ENCODE peak calls at places on chromosome 19, in ten cellular contexts. W, S, B, J, E, C, N, R, G and Z are unnamed samples.
A peak's percentile ranks its signal among the peaks of the same experiment; 100 is the strongest.

GRCh38 chr19:32750441-32751055 is 31.0 kb downstream of the TDRD12 start:
- DNase-seq in N (no peak), W (no peak), E (no peak), B (no peak), C (no peak), G (no peak), R (no peak), J (no peak), S (no peak), Z (peak; percentile 44)

GRCh38 chr19:47819841-47820244 is 1.9 kb upstream of the CRX start:
- DNase-seq in G (peak; percentile 89), R (no peak), C (no peak), B (no peak), N (no peak), E (no peak), J (peak; percentile 92), W (peak; percentile 92), S (no peak), Z (no peak)

GRCh38 chr19:48321372-48321621 is 4.1 kb upstream of the EMP3 start:
- DNase-seq in C (peak; percentile 92), J (peak; percentile 99), E (peak; percentile 100), S (peak; percentile 90), G (peak; percentile 93), R (peak; percentile 97), W (peak; percentile 100), N (peak; percentile 75), B (peak; percentile 94), Z (peak; percentile 98)

GRCh38 chr19:32309711-32310390 is 35.6 kb upstream of the ZNF507 start:
- DNase-seq in N (no peak), S (no peak), G (no peak), W (no peak), C (no peak), E (no peak), B (peak; percentile 35), R (no peak), J (no peak), Z (no peak)

GRCh38 chr19:1213391-1214286 is 8.1 kb downstream of the STK11 start:
- DNase-seq in S (peak; percentile 96), W (no peak), N (peak; percentile 31), J (no peak), R (no peak), B (peak; percentile 71), E (peak; percentile 78), G (no peak), C (no peak), Z (no peak)

GRCh38 chr19:15159251-15159650 is 41.5 kb downstream of the NOTCH3 start:
- DNase-seq in N (peak; percentile 24), S (no peak), C (peak; percentile 16), R (peak; percentile 20), W (no peak), J (peak; percentile 74), G (no peak), E (no peak), B (peak; percentile 57), Z (peak; percentile 82)

GRCh38 chr19:55306712-55307111 is 18.4 kb downstream of the TMEM150B start:
- DNase-seq in E (no peak), B (no peak), C (no peak), W (no peak), G (no peak), J (no peak), S (no peak), R (no peak), N (no peak), Z (no peak)

GRCh38 chr19:6710273-6711077 is 10.0 kb downstream of the C3 start:
- DNase-seq in W (peak; percentile 78), G (no peak), E (no peak), S (no peak), C (peak; percentile 40), R (no peak), B (no peak), J (peak; percentile 57), N (no peak), Z (no peak)

GRCh38 chr19:11485245-11485837 is 4.5 kb upstream of the ELAVL3 start:
- DNase-seq in J (no peak), G (no peak), N (no peak), C (no peak), E (no peak), B (no peak), R (no peak), W (no peak), S (no peak), Z (no peak)

GRCh38 chr19:50184196-50184595 is 19.2 kb upstream of the MYH14 start:
- DNase-seq in J (no peak), E (no peak), N (no peak), C (peak; percentile 29), R (no peak), S (no peak), W (no peak), G (no peak), B (no peak), Z (no peak)

GRCh38 chr19:53131732-53132131 is 978 bp downstream of the ZNF415 start:
- DNase-seq in C (no peak), E (no peak), N (no peak), R (no peak), G (no peak), J (no peak), S (no peak), B (peak; percentile 16), W (no peak), Z (no peak)

GRCh38 chr19:50772408-50773311 is 2.4 kb downstream of the GPR32 start:
- DNase-seq in J (no peak), E (no peak), W (no peak), C (peak; percentile 39), R (peak; percentile 29), B (peak; percentile 39), G (no peak), N (no peak), S (peak; percentile 21), Z (peak; percentile 80)

GRCh38 chr19:6849876-6850275 is 37.5 kb upstream of the ADGRE1 start:
- DNase-seq in E (no peak), S (peak; percentile 19), J (no peak), W (no peak), N (no peak), R (peak; percentile 97), B (no peak), G (no peak), C (no peak), Z (no peak)

GRCh38 chr19:40376286-40376862 is 13.6 kb downstream of the HIPK4 start:
- DNase-seq in B (no peak), N (no peak), C (no peak), E (no peak), J (no peak), W (no peak), R (no peak), S (no peak), G (no peak), Z (no peak)

GRCh38 chr19:20660473-20660872 is 898 bp downstream of the ZNF626 start:
- DNase-seq in E (no peak), B (no peak), S (peak; percentile 20), R (no peak), N (peak; percentile 19), J (peak; percentile 51), W (peak; percentile 63), G (no peak), C (no peak), Z (no peak)

GRCh38 chr19:18659281-18660050 is 22.6 kb downstream of the KLHL26 start:
- DNase-seq in N (no peak), R (no peak), G (no peak), C (no peak), W (peak; percentile 42), J (no peak), B (peak; percentile 38), S (no peak), E (no peak), Z (peak; percentile 70)

DNA sequence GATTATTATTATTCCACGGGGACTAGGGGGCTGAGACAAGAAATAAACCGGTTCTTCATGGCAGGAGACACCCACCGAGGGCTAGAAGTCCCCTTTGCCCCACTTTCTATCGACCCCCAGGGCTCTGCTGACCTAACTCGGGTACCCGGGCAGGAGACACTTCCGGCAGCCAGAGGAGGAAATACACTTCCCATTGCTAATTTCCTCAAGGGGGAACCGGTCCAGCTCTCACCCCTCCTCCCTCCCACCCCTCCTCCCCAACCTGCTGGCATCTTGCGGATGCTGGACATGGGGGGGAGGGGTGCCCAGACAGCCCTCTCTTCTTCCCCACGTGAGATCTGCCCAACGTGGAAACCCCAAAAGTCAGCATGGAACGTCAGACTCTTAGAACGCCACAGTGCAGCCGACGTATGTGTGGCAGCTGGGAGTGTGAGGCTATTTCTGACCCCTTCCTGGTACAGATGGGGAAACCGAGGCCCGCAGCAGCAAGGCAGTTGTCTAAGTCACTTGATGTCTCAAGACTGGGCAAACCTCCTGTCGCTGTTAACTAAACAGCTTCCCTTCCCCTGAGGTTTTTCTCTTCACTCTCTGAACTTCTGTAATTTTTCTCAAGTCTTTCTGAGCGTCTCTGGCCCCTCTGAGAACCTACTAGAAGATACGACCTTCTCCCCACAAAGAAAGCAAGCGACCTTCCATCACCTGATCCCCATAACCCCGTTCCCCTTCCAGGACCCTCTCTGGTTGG is 3.6 kb downstream of the GPR4 start:
- DNase-seq in B (peak; percentile 46), N (no peak), C (peak; percentile 13), E (no peak), J (no peak), S (peak; percentile 63), R (no peak), W (no peak), G (no peak), Z (peak; percentile 66)
- H3K9ac ChIP-seq in B (peak overlapping the region; percentile 5), N (no peak overlapping the region), C (no peak overlapping the region), E (no peak overlapping the region), J (peak overlapping the region; percentile 38), S (peak overlapping the region; percentile 74), R (no peak overlapping the region), W (no peak overlapping the region), G (no peak overlapping the region), Z (peak overlapping the region; percentile 63)

GRCh38 chr19:14146789-14147216 is 10.4 kb upstream of the ASF1B start:
- DNase-seq in N (peak; percentile 53), R (no peak), J (no peak), W (no peak), S (no peak), C (peak; percentile 16), G (no peak), E (no peak), B (peak; percentile 96), Z (no peak)
- H3K4me1 ChIP-seq in N (peaks cover 8% of the 10 kb centered on the region), R (peaks cover 12% of the 10 kb centered on the region), J (no peaks in the 10 kb centered on the region), W (no peaks in the 10 kb centered on the region), S (peaks cover 24% of the 10 kb centered on the region), C (no peaks in the 10 kb centered on the region), G (peaks cover 13% of the 10 kb centered on the region), E (peaks cover 6% of the 10 kb centered on the region), B (peaks cover 31% of the 10 kb centered on the region), Z (no peaks in the 10 kb centered on the region)

DNA sequence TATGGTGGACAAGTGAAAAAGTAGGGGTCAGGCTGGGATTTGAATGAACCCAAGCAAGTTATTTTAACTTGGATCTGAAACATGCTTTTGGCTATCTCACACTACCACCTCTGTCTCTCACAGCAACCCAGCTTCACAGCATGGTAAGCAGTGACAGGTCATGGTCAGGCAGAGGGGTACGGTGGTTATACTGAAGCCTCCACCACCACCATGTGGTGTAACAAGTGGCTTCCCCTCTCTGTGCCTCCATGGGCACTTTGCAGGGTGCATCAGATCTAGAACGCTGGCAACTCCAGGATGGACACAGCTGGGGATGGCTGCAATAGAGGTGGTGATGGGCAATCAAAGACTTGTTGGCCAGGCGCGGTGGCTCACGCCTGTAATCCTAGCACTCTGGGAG is 739 bp upstream of the TMEM145 start:
- DNase-seq in R (no peak), N (no peak), W (no peak), E (no peak), C (no peak), B (no peak), S (no peak), G (no peak), J (no peak), Z (no peak)
- H3K27ac ChIP-seq in R (no peak overlapping the region), N (no peak overlapping the region), W (no peak overlapping the region), E (no peak overlapping the region), C (no peak overlapping the region), B (no peak overlapping the region), S (no peak overlapping the region), G (no peak overlapping the region), J (no peak overlapping the region), Z (no peak overlapping the region)

GRCh38 chr19:3482507-3483225 is 575 bp downstream of the SMIM44 start:
- DNase-seq in J (no peak), N (no peak), S (no peak), R (no peak), E (peak; percentile 76), B (peak; percentile 55), W (peak; percentile 45), C (peak; percentile 24), G (no peak), Z (no peak)
- H3K9ac ChIP-seq in J (no peak overlapping the region), N (no peak overlapping the region), S (no peak overlapping the region), R (no peak overlapping the region), E (peak overlapping the region; percentile 65), B (no peak overlapping the region), W (no peak overlapping the region), C (peak overlapping the region; percentile 51), G (peak overlapping the region; percentile 21), Z (no peak overlapping the region)